ENCODE peak calls at places on chromosome 21, in ten cellular contexts. One of them, this sample, is unnamed.

GRCh38 chr21:33858672-33859372 is 56.8 kb downstream of the ATP5PO start:
- DNase-seq in activated T-cell treated with anti-CD3 and anti-CD28 coated beads for 1 hour: no peak
- DNase-seq in OCI-M1: no peak
- DNase-seq in kidney glomerular epithelial cell: no peak
- DNase-seq in mucosa of descending colon: no peak
- DNase-seq in NCI-H2081: no peak
- DNase-seq in posterior cingulate gyrus: no peak
- DNase-seq in GM12891: no peak
- DNase-seq in SK-N-SH: no peak
- DNase-seq in MG63: no peak
- DNase-seq in this sample: no peak

GRCh38 chr21:25329227-25329626 is 278.1 kb downstream of the MRPL39 start:
- DNase-seq in SK-N-SH: no peak
- DNase-seq in MG63: peak
- DNase-seq in NCI-H2081: no peak
- DNase-seq in kidney glomerular epithelial cell: peak
- DNase-seq in mucosa of descending colon: no peak
- DNase-seq in posterior cingulate gyrus: no peak
- DNase-seq in OCI-M1: no peak
- DNase-seq in GM12891: no peak
- DNase-seq in activated T-cell treated with anti-CD3 and anti-CD28 coated beads for 1 hour: no peak
- DNase-seq in this sample: peak

GRCh38 chr21:31901342-31901741 is 28.5 kb downstream of the HUNK start:
- DNase-seq in GM12891: no peak
- DNase-seq in activated T-cell treated with anti-CD3 and anti-CD28 coated beads for 1 hour: no peak
- DNase-seq in NCI-H2081: no peak
- DNase-seq in mucosa of descending colon: peak
- DNase-seq in kidney glomerular epithelial cell: no peak
- DNase-seq in OCI-M1: no peak
- DNase-seq in SK-N-SH: no peak
- DNase-seq in MG63: no peak
- DNase-seq in posterior cingulate gyrus: no peak
- DNase-seq in this sample: no peak

GRCh38 chr21:34543017-34543416 is 31.0 kb upstream of the KCNE1 start:
- DNase-seq in SK-N-SH: no peak
- DNase-seq in activated T-cell treated with anti-CD3 and anti-CD28 coated beads for 1 hour: no peak
- DNase-seq in posterior cingulate gyrus: no peak
- DNase-seq in GM12891: no peak
- DNase-seq in NCI-H2081: no peak
- DNase-seq in kidney glomerular epithelial cell: no peak
- DNase-seq in MG63: no peak
- DNase-seq in mucosa of descending colon: peak
- DNase-seq in OCI-M1: no peak
- DNase-seq in this sample: no peak

GRCh38 chr21:37412603-37413360 is 46.2 kb downstream of the DYRK1A start:
- DNase-seq in activated T-cell treated with anti-CD3 and anti-CD28 coated beads for 1 hour: no peak
- DNase-seq in SK-N-SH: no peak
- DNase-seq in kidney glomerular epithelial cell: peak
- DNase-seq in GM12891: no peak
- DNase-seq in NCI-H2081: no peak
- DNase-seq in MG63: no peak
- DNase-seq in mucosa of descending colon: no peak
- DNase-seq in posterior cingulate gyrus: no peak
- DNase-seq in OCI-M1: peak
- DNase-seq in this sample: no peak

GRCh38 chr21:39111928-39112327 is 71.3 kb downstream of the PSMG1 start:
- DNase-seq in activated T-cell treated with anti-CD3 and anti-CD28 coated beads for 1 hour: no peak
- DNase-seq in mucosa of descending colon: no peak
- DNase-seq in kidney glomerular epithelial cell: no peak
- DNase-seq in NCI-H2081: no peak
- DNase-seq in MG63: peak
- DNase-seq in posterior cingulate gyrus: no peak
- DNase-seq in SK-N-SH: no peak
- DNase-seq in OCI-M1: no peak
- DNase-seq in GM12891: no peak
- DNase-seq in this sample: no peak

GRCh38 chr21:36428789-36429671 is 43.8 kb downstream of the CHAF1B start:
- DNase-seq in kidney glomerular epithelial cell: peak
- DNase-seq in SK-N-SH: no peak
- DNase-seq in OCI-M1: no peak
- DNase-seq in activated T-cell treated with anti-CD3 and anti-CD28 coated beads for 1 hour: no peak
- DNase-seq in MG63: peak
- DNase-seq in mucosa of descending colon: no peak
- DNase-seq in GM12891: no peak
- DNase-seq in NCI-H2081: no peak
- DNase-seq in posterior cingulate gyrus: no peak
- DNase-seq in this sample: peak

GRCh38 chr21:39048574-39048973 is 134.7 kb downstream of the PSMG1 start:
- DNase-seq in GM12891: no peak
- DNase-seq in NCI-H2081: no peak
- DNase-seq in posterior cingulate gyrus: no peak
- DNase-seq in mucosa of descending colon: no peak
- DNase-seq in kidney glomerular epithelial cell: no peak
- DNase-seq in SK-N-SH: no peak
- DNase-seq in MG63: peak
- DNase-seq in OCI-M1: no peak
- DNase-seq in activated T-cell treated with anti-CD3 and anti-CD28 coated beads for 1 hour: no peak
- DNase-seq in this sample: peak

GRCh38 chr21:24308183-24308582 is 1299.1 kb downstream of the MRPL39 start:
- DNase-seq in SK-N-SH: no peak
- DNase-seq in GM12891: no peak
- DNase-seq in posterior cingulate gyrus: no peak
- DNase-seq in activated T-cell treated with anti-CD3 and anti-CD28 coated beads for 1 hour: no peak
- DNase-seq in OCI-M1: no peak
- DNase-seq in NCI-H2081: no peak
- DNase-seq in mucosa of descending colon: no peak
- DNase-seq in kidney glomerular epithelial cell: no peak
- DNase-seq in MG63: no peak
- DNase-seq in this sample: no peak

This sample was measured in Daoy.